ENCODE peak calls at places on chromosomes 6 and 20, in five cellular contexts. One of them, this sample, is unnamed.

GRCh38 chr20:4812216-4812615 is 90.5 kb downstream of the PRND start:
- DNase-seq in A549: no peak
- DNase-seq in neural progenitor cell: no peak
- DNase-seq in fibroblast of lung: no peak
- DNase-seq in GM23338: no peak
- DNase-seq in this sample: no peak

GRCh38 chr6:16803294-16804006 is 42.2 kb upstream of the ATXN1 start:
- DNase-seq in GM23338: peak
- DNase-seq in fibroblast of lung: peak
- DNase-seq in A549: no peak
- DNase-seq in neural progenitor cell: peak
- DNase-seq in this sample: no peak

GRCh38 chr6:158568549-158568948 is 8.7 kb downstream of the TMEM181 start:
- DNase-seq in neural progenitor cell: peak
- DNase-seq in fibroblast of lung: no peak
- DNase-seq in GM23338: no peak
- DNase-seq in A549: no peak
- DNase-seq in this sample: no peak

GRCh38 chr6:5712349-5713215 is 294.1 kb downstream of the NRN1 start:
- DNase-seq in fibroblast of lung: no peak
- DNase-seq in neural progenitor cell: no peak
- DNase-seq in A549: no peak
- DNase-seq in GM23338: peak
- DNase-seq in this sample: no peak

GRCh38 chr20:63747622-63748355 is 8.2 kb downstream of the SLC2A4RG start:
- DNase-seq in neural progenitor cell: no peak
- DNase-seq in fibroblast of lung: no peak
- DNase-seq in A549: no peak
- DNase-seq in GM23338: no peak
- DNase-seq in this sample: no peak

GRCh38 chr20:41287327-41287726 is 30.2 kb downstream of the ZHX3 start:
- DNase-seq in GM23338: no peak
- DNase-seq in fibroblast of lung: peak
- DNase-seq in A549: no peak
- DNase-seq in neural progenitor cell: no peak
- DNase-seq in this sample: peak

GRCh38 chr6:31946370-31946885 is 533 bp downstream of the CFB start:
- DNase-seq in neural progenitor cell: no peak
- DNase-seq in GM23338: no peak
- DNase-seq in A549: no peak
- DNase-seq in fibroblast of lung: no peak
- DNase-seq in this sample: no peak

GRCh38 chr6:93721386-93722048 is 302.2 kb upstream of the EPHA7 start:
- DNase-seq in fibroblast of lung: peak
- DNase-seq in GM23338: peak
- DNase-seq in neural progenitor cell: peak
- DNase-seq in A549: peak
- DNase-seq in this sample: no peak

GRCh38 chr6:47238456-47238995 is 71.2 kb downstream of the TNFRSF21 start:
- DNase-seq in fibroblast of lung: no peak
- DNase-seq in GM23338: no peak
- DNase-seq in A549: no peak
- DNase-seq in neural progenitor cell: no peak
- DNase-seq in this sample: no peak

GRCh38 chr6:30932665-30933365 is 845 bp upstream of the SFTA2 start:
- DNase-seq in fibroblast of lung: no peak
- DNase-seq in GM23338: no peak
- DNase-seq in neural progenitor cell: no peak
- DNase-seq in A549: no peak
- DNase-seq in this sample: no peak

GRCh38 chr20:35595901-35596300 is 19.7 kb upstream of the SPAG4 start:
- DNase-seq in neural progenitor cell: no peak
- DNase-seq in A549: no peak
- DNase-seq in GM23338: no peak
- DNase-seq in fibroblast of lung: no peak
- DNase-seq in this sample: no peak

GRCh38 chr6:15444081-15444731 is 198.3 kb downstream of the JARID2 start:
- DNase-seq in neural progenitor cell: no peak
- DNase-seq in GM23338: no peak
- DNase-seq in fibroblast of lung: peak
- DNase-seq in A549: no peak
- DNase-seq in this sample: no peak

GRCh38 chr6:159002432-159003160 is 2.6 kb upstream of the RSPH3 start:
- DNase-seq in GM23338: peak
- DNase-seq in neural progenitor cell: no peak
- DNase-seq in fibroblast of lung: peak
- DNase-seq in A549: no peak
- DNase-seq in this sample: no peak

GRCh38 chr6:35727935-35728662 is 8.7 kb upstream of the ARMC12 start:
- DNase-seq in GM23338: peak
- DNase-seq in neural progenitor cell: peak
- DNase-seq in A549: peak
- DNase-seq in fibroblast of lung: peak
- DNase-seq in this sample: peak

GRCh38 chr6:148177589-148178233 is 164.9 kb upstream of the SASH1 start:
- DNase-seq in A549: peak
- DNase-seq in neural progenitor cell: peak
- DNase-seq in GM23338: peak
- DNase-seq in fibroblast of lung: peak
- DNase-seq in this sample: peak

DNA sequence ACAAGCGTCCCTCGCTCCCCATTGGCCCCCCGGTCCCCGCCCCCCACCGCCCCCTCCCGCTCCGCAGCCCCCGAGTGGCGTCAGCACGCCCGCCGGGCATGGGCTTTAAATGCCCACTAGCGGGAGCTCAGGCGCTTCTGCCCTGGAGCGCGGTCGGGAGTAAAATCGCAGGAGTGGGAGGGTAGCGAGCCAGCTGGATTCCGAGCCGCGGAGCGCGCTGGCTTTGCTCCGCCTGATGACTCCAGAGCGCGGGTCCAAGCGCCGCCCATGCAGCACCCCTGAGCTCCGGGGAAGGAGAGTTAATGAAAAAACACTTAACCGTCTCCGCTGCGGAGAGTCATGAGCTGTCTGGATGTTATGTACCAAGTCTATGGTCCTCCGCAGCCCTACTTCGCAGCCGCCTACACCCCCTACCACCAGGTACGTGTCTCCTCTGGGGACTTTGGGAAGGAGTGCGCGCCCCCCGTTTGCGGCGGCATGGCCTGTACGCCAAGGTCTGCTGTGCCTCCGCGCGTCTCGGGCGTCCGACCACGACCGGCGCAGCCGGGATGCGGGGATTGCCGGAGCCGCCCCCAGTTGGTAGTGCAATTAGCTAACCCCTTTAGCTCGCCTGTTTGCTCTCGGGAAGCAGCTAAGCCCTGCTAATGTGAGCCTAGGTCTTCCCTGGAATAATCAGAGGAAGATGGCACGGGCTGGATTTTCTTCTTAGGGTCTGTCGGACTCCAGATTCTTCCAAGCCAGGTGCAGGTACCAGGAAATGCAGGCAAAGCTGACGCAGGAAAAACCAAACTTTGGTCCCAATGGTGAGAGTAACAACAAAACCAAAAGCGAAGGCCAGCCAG is at the start of gene VGLL2:
- DNase-seq in A549: no peak
- DNase-seq in neural progenitor cell: peak
- DNase-seq in GM23338: peak
- DNase-seq in fibroblast of lung: peak
- DNase-seq in this sample: peak
- TF ChIP-seq CTCF in A549: peak
- TF ChIP-seq CTCF in neural progenitor cell: peak
- TF ChIP-seq CTCF in GM23338: no peak
- TF ChIP-seq CTCF in fibroblast of lung: no peak
- TF ChIP-seq CTCF in this sample: no peak

GRCh38 chr6:3359091-3359752 is 97.6 kb downstream of the SLC22A23 start:
- DNase-seq in A549: no peak
- DNase-seq in fibroblast of lung: no peak
- DNase-seq in neural progenitor cell: no peak
- DNase-seq in GM23338: no peak
- DNase-seq in this sample: peak
- H3K4me2 ChIP-seq in A549: no peak
- H3K4me2 ChIP-seq in fibroblast of lung: no peak
- H3K4me2 ChIP-seq in neural progenitor cell: no peak
- H3K4me2 ChIP-seq in GM23338: no peak
- H3K4me2 ChIP-seq in this sample: no peak

GRCh38 chr20:10680571-10680970 is 6.8 kb upstream of the JAG1 start:
- DNase-seq in GM23338: no peak
- DNase-seq in neural progenitor cell: no peak
- DNase-seq in fibroblast of lung: no peak
- DNase-seq in A549: no peak
- DNase-seq in this sample: no peak
- H3K27ac ChIP-seq in GM23338: no peak
- H3K27ac ChIP-seq in neural progenitor cell: no peak
- H3K27ac ChIP-seq in fibroblast of lung: no peak
- H3K27ac ChIP-seq in A549: no peak
- H3K27ac ChIP-seq in this sample: no peak

DNA sequence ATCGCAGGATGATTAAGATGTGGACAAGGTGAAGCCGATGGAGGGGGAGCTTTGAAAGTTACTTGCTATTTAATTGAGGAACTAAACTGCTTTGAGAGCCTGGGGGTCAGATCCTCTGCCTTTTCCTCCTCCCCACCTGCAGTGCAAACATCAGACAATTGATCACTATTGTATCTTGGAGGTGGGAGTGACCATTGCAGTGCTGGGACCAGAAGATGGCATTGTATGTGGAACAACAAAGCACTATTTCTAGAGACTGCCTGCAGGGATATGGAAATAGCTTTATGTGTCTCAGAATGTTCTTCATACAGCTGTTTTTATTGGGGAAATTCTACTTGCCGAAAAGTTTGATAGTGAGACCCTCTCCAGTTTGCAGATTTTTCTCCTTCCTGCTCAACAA is 4.2 kb downstream of the MOG start:
- DNase-seq in GM23338: peak
- DNase-seq in neural progenitor cell: no peak
- DNase-seq in fibroblast of lung: no peak
- DNase-seq in A549: no peak
- DNase-seq in this sample: no peak
- TF ChIP-seq CTCF in GM23338: no peak
- TF ChIP-seq CTCF in neural progenitor cell: no peak
- TF ChIP-seq CTCF in fibroblast of lung: no peak
- TF ChIP-seq CTCF in A549: no peak
- TF ChIP-seq CTCF in this sample: no peak

GRCh38 chr6:115370202-115370601 is 690.5 kb downstream of the FRK start:
- DNase-seq in A549: no peak
- DNase-seq in neural progenitor cell: no peak
- DNase-seq in fibroblast of lung: no peak
- DNase-seq in GM23338: peak
- DNase-seq in this sample: no peak

GRCh38 chr6:115362234-115362633 is 698.5 kb downstream of the FRK start:
- DNase-seq in GM23338: no peak
- DNase-seq in A549: no peak
- DNase-seq in neural progenitor cell: no peak
- DNase-seq in fibroblast of lung: no peak
- DNase-seq in this sample: no peak

GRCh38 chr6:115363379-115363778 is 697.3 kb downstream of the FRK start:
- DNase-seq in GM23338: no peak
- DNase-seq in A549: no peak
- DNase-seq in neural progenitor cell: no peak
- DNase-seq in fibroblast of lung: no peak
- DNase-seq in this sample: no peak

GRCh38 chr6:115360602-115361325 is 699.9 kb downstream of the FRK start:
- DNase-seq in neural progenitor cell: no peak
- DNase-seq in GM23338: no peak
- DNase-seq in fibroblast of lung: no peak
- DNase-seq in A549: no peak
- DNase-seq in this sample: no peak

GRCh38 chr6:115365783-115366182 is 694.9 kb downstream of the FRK start:
- DNase-seq in neural progenitor cell: no peak
- DNase-seq in fibroblast of lung: no peak
- DNase-seq in A549: no peak
- DNase-seq in GM23338: no peak
- DNase-seq in this sample: no peak
- H3K4me2 ChIP-seq in neural progenitor cell: no peak
- H3K4me2 ChIP-seq in fibroblast of lung: no peak
- H3K4me2 ChIP-seq in A549: no peak
- H3K4me2 ChIP-seq in GM23338: no peak
- H3K4me2 ChIP-seq in this sample: no peak

GRCh38 chr6:52271852-52272460 is 12.6 kb downstream of the MCM3 start:
- DNase-seq in A549: peak
- DNase-seq in neural progenitor cell: no peak
- DNase-seq in GM23338: no peak
- DNase-seq in fibroblast of lung: no peak
- DNase-seq in this sample: no peak
- H3K27ac ChIP-seq in A549: no peak
- H3K27ac ChIP-seq in neural progenitor cell: no peak
- H3K27ac ChIP-seq in GM23338: no peak
- H3K27ac ChIP-seq in fibroblast of lung: no peak
- H3K27ac ChIP-seq in this sample: no peak

GRCh38 chr20:7113577-7114466 is 346.3 kb downstream of the BMP2 start:
- DNase-seq in fibroblast of lung: peak
- DNase-seq in GM23338: peak
- DNase-seq in neural progenitor cell: peak
- DNase-seq in A549: peak
- DNase-seq in this sample: peak
- TF ChIP-seq CTCF in fibroblast of lung: peak
- TF ChIP-seq CTCF in GM23338: peak
- TF ChIP-seq CTCF in neural progenitor cell: peak
- TF ChIP-seq CTCF in A549: peak
- TF ChIP-seq CTCF in this sample: peak

GRCh38 chr20:60116128-60116909 is 158.1 kb downstream of the CDH26 start:
- DNase-seq in A549: peak
- DNase-seq in fibroblast of lung: no peak
- DNase-seq in neural progenitor cell: no peak
- DNase-seq in GM23338: no peak
- DNase-seq in this sample: no peak
- H3K4me2 ChIP-seq in A549: no peak
- H3K4me2 ChIP-seq in fibroblast of lung: no peak
- H3K4me2 ChIP-seq in neural progenitor cell: no peak
- H3K4me2 ChIP-seq in GM23338: no peak
- H3K4me2 ChIP-seq in this sample: no peak

GRCh38 chr6:144564202-144564601 is 279.1 kb downstream of the UTRN start:
- DNase-seq in fibroblast of lung: no peak
- DNase-seq in GM23338: no peak
- DNase-seq in neural progenitor cell: no peak
- DNase-seq in A549: no peak
- DNase-seq in this sample: no peak
- H3K27ac ChIP-seq in fibroblast of lung: no peak
- H3K27ac ChIP-seq in GM23338: no peak
- H3K27ac ChIP-seq in neural progenitor cell: no peak
- H3K27ac ChIP-seq in A549: no peak
- H3K27ac ChIP-seq in this sample: no peak